ENCODE peak calls at places on chromosomes 16 and 17, in five cellular contexts. N is lung, K is left lung, R is lower lobe of right lung, Y is adrenal gland. D is an unnamed sample.
A peak's percentile ranks its signal among the peaks of the same experiment; 100 is the strongest.

GRCh38 chr16:87834015-87834667 is 35.2 kb downstream of the SLC7A5 start:
- DNase-seq in R (no peak), N (no peak), Y (no peak), K (no peak), D (no peak)

GRCh38 chr17:45110676-45111611 is 21.4 kb downstream of the PLCD3 start:
- DNase-seq in N (no peak), Y (peak; percentile 81), K (no peak), R (no peak), D (no peak)

GRCh38 chr16:75172578-75172977 is 24.3 kb downstream of the ZFP1 start:
- DNase-seq in K (no peak), Y (no peak), N (no peak), R (no peak), D (no peak)

GRCh38 chr16:67542464-67542863 is 13.8 kb downstream of the RIPOR1 start:
- DNase-seq in R (peak; percentile 68), K (no peak), N (peak; percentile 62), Y (no peak), D (no peak)

GRCh38 chr17:12358477-12358876 is 307.2 kb upstream of the MYOCD start:
- DNase-seq in R (peak; percentile 48), K (peak; percentile 65), N (no peak), Y (no peak), D (no peak)

GRCh38 chr17:29181226-29181625 is 1.0 kb upstream of the MYO18A start:
- DNase-seq in R (no peak), N (no peak), Y (no peak), K (no peak), D (peak; percentile 53)

GRCh38 chr16:20928774-20929411 is 28.3 kb downstream of the LYRM1 start:
- DNase-seq in K (no peak), R (no peak), Y (no peak), N (no peak), D (no peak)

GRCh38 chr16:71479420-71479819 is 9.7 kb downstream of the ZNF19 start:
- DNase-seq in N (no peak), K (no peak), Y (peak; percentile 27), R (no peak), D (no peak)

GRCh38 chr16:3317315-3317999 is 12.2 kb downstream of the ZNF75A start:
- DNase-seq in Y (no peak), R (no peak), N (no peak), K (no peak), D (no peak)

GRCh38 chr17:81371910-81372760 is 23.1 kb upstream of the BAHCC1 start:
- DNase-seq in N (no peak), K (no peak), Y (peak; percentile 49), R (peak; percentile 62), D (peak; percentile 74)

GRCh38 chr17:47731396-47731795 is 1.6 kb upstream of the TBX21 start:
- DNase-seq in N (no peak), R (no peak), K (no peak), Y (no peak), D (peak; percentile 45)

GRCh38 chr16:27285676-27286196 is 17.2 kb upstream of the NSMCE1 start:
- DNase-seq in K (no peak), R (no peak), Y (no peak), N (no peak), D (no peak)

GRCh38 chr16:1773703-1774455 is 945 bp upstream of the MRPS34 start:
- DNase-seq in K (no peak), R (no peak), N (peak; percentile 53), Y (peak; percentile 52), D (no peak)

GRCh38 chr16:66515543-66516171 is 34.3 kb downstream of the TK2 start:
- DNase-seq in R (no peak), N (no peak), K (peak; percentile 69), Y (no peak), D (peak; percentile 82)

GRCh38 chr17:16269658-16270057 is 52.6 kb downstream of the PIGL start:
- DNase-seq in Y (no peak), N (no peak), R (no peak), K (no peak), D (no peak)

GRCh38 chr16:3582276-3583165 is 5.3 kb upstream of the NLRC3 start:
- DNase-seq in R (no peak), Y (no peak), N (no peak), K (peak; percentile 64), D (no peak)

GRCh38 chr16:58264961-58265479 is 29.8 kb downstream of the PRSS54 start:
- DNase-seq in Y (peak; percentile 80), N (no peak), R (no peak), K (no peak), D (no peak)

GRCh38 chr17:60371818-60372510 is 20.0 kb downstream of the USP32 start:
- DNase-seq in Y (no peak), N (no peak), K (no peak), R (no peak), D (no peak)

GRCh38 chr16:70703041-70703834 is 17.4 kb upstream of the MTSS2 start:
- DNase-seq in Y (peak; percentile 95), R (no peak), K (no peak), N (no peak), D (peak; percentile 93)

GRCh38 chr16:2511128-2511785 is 2.5 kb upstream of the ATP6V0C start:
- DNase-seq in N (peak; percentile 51), R (peak; percentile 72), K (peak; percentile 87), Y (peak; percentile 86), D (no peak)

GRCh38 chr17:39629894-39630293 is 3.1 kb downstream of the PPP1R1B start:
- DNase-seq in R (peak; percentile 63), Y (no peak), K (no peak), N (no peak), D (no peak)

GRCh38 chr17:50565559-50566350 is 5.2 kb downstream of the CACNA1G start:
- DNase-seq in K (no peak), Y (no peak), N (no peak), R (no peak), D (no peak)

GRCh38 chr16:54242199-54242598 is 44.4 kb downstream of the IRX3 start:
- DNase-seq in Y (no peak), N (no peak), R (no peak), K (no peak), D (peak; percentile 26)

GRCh38 chr16:2787406-2787805 is at the start of gene PRSS33:
- DNase-seq in N (no peak), R (peak; percentile 28), K (peak; percentile 53), Y (no peak), D (no peak)

GRCh38 chr16:15996432-15997109 is 47.2 kb downstream of the ABCC1 start:
- DNase-seq in N (peak; percentile 74), Y (peak; percentile 72), K (no peak), R (no peak), D (no peak)

GRCh38 chr16:28063611-28064061 is at the start of gene GSG1L:
- DNase-seq in R (no peak), K (no peak), Y (no peak), N (no peak), D (no peak)

GRCh38 chr16:2341456-2342447 is 1.2 kb upstream of the ABCA3 start:
- DNase-seq in K (no peak), Y (peak; percentile 37), R (peak; percentile 55), N (no peak), D (no peak)

GRCh38 chr17:36931697-36932382 is 5.4 kb upstream of the LHX1 start:
- DNase-seq in K (no peak), R (no peak), N (no peak), Y (peak; percentile 28), D (no peak)

GRCh38 chr16:53952215-53953208 is 248.6 kb downstream of the FTO start:
- DNase-seq in K (no peak), R (no peak), Y (no peak), N (no peak), D (no peak)

DNA sequence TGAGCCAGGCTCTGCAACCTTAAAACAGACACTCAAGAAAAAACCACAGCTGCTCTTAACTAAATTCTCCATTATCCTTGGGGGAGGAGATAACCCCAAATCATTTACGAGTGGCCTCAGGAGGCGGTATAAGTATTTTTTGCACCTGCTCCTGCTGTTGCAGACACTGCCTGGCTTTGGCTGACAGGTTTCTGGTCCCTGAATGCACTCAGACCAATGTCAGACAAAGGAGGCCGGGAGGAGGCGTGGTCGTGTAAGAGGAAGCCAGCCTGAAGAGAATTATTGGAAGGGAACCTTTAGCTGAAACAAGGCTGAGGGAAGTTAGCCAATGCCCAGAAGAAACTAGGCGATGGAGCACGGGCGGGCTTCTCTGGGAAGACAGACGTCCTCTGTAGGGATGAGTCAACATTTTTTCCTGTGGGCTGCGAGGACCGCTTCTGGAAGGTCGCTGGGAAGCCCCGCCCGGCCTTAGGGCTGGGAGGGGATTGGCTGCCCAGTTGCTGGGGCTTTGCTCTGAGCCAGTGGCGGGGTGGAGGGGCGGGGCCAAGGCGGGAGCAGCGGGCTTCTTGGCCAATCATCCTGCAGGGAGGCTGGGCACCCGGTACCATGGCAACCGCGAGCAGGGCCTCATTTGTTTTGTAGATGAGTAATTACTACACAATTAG is 82.3 kb downstream of the CCDC182 start:
- DNase-seq in R (peak; percentile 93), Y (peak; percentile 100), K (peak; percentile 94), N (peak; percentile 94), D (peak; percentile 98)
- H3K4me3 ChIP-seq in R (peak overlapping the region; percentile 45), Y (no peak overlapping the region), K (peak overlapping the region; percentile 14), N (no peak overlapping the region), D (peak overlapping the region; percentile 49)

GRCh38 chr17:27573548-27573947 is 57.4 kb upstream of the LGALS9 start:
- DNase-seq in R (no peak), K (no peak), N (no peak), Y (no peak), D (no peak)

GRCh38 chr17:27571563-27572129 is 59.3 kb upstream of the LGALS9 start:
- DNase-seq in N (no peak), R (no peak), K (no peak), Y (no peak), D (no peak)

GRCh38 chr17:27573971-27574525 is 56.9 kb upstream of the LGALS9 start:
- DNase-seq in Y (peak; percentile 70), N (no peak), R (no peak), K (no peak), D (no peak)

GRCh38 chr17:27570578-27570914 is 60.4 kb upstream of the LGALS9 start:
- DNase-seq in Y (no peak), R (no peak), N (no peak), K (no peak), D (no peak)

DNA sequence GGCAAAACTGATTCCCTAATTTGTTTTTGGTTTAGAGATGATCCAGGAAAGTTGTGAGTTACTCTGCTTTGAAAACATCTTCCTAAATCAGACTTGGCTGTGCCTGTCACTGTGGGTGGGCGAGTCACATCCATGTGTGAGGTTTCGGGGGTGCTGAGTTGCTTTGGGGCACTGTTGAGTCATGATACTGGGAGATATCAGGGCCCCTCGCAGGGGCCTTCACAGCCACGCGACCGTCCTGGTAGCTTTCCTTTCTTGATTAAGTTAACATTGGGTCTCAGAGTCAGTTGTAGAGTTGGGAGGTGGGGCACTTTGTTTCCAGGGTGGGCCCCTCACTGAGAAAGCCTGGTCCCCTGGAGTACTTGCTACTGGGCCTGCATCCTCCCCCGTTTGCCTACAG is 58.3 kb upstream of the LGALS9 start:
- DNase-seq in Y (no peak), K (no peak), N (no peak), R (no peak), D (no peak)
- H3K27ac ChIP-seq in Y (peak overlapping the region; percentile 76), K (no peak overlapping the region), N (no peak overlapping the region), R (no peak overlapping the region), D (no peak overlapping the region)

DNA sequence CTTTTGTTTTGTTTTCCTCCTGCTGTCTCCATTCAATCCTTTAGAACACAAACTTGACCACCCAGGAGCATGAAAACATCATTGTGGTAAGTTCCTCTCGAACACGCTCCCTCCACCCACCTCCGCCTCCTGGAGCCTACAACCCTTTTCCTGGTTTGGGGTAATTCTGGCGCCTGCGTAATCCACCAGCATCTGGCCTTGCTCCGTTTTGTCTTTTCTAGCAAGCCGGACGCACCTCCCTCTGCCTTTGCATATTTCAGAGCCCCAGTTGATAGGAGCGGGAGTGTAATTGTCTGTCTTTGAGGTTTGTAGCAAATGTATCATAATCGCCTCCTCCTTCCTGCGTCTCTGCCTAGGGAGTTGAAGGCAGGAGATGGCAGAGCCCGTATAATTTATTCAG is 121.4 kb upstream of the PLCG2 start:
- DNase-seq in N (no peak), K (no peak), Y (no peak), R (no peak), D (no peak)
- TF ChIP-seq CTCF in N (no peak), K (no peak), Y (no peak), R (no peak), D (no peak)

GRCh38 chr17:7260151-7260550 is 2.1 kb downstream of the CLDN7 start:
- DNase-seq in R (no peak), K (peak; percentile 25), Y (no peak), N (no peak), D (no peak)
- H3K4me3 ChIP-seq in R (peak overlapping the region; percentile 67), K (peak overlapping the region; percentile 59), Y (no peak overlapping the region), N (no peak overlapping the region), D (no peak overlapping the region)